ENCODE peak calls at places on chromosomes 11 and 22, in nine cellular contexts. One of them, this sample, is unnamed.

GRCh38 chr22:46043816-46044717 is 67.1 kb upstream of the WNT7B start:
- DNase-seq in MG63: peak
- DNase-seq in stimulated activated CD8-positive, alpha-beta memory T cell treated with anti-CD3 and anti-CD28 coated beads, Interleukin-15, amount 100 ng/mL, for 4 hours: no peak
- DNase-seq in OCI-M1: no peak
- DNase-seq in kidney: peak
- DNase-seq in DMS 273 treated with DMSO at 0.1 percent for 48 hours: no peak
- DNase-seq in fibroblast of pulmonary artery: no peak
- DNase-seq in endothelial cell of umbilical vein: peak
- DNase-seq in AG09309: no peak
- DNase-seq in this sample: peak

GRCh38 chr22:36286096-36286957 is 33.4 kb downstream of the APOL1 start:
- DNase-seq in kidney: peak
- DNase-seq in fibroblast of pulmonary artery: peak
- DNase-seq in endothelial cell of umbilical vein: peak
- DNase-seq in AG09309: peak
- DNase-seq in DMS 273 treated with DMSO at 0.1 percent for 48 hours: no peak
- DNase-seq in OCI-M1: peak
- DNase-seq in stimulated activated CD8-positive, alpha-beta memory T cell treated with anti-CD3 and anti-CD28 coated beads, Interleukin-15, amount 100 ng/mL, for 4 hours: no peak
- DNase-seq in MG63: peak
- DNase-seq in this sample: peak

GRCh38 chr11:114031599-114032320 is 27.8 kb upstream of the ZBTB16 start:
- DNase-seq in OCI-M1: no peak
- DNase-seq in DMS 273 treated with DMSO at 0.1 percent for 48 hours: no peak
- DNase-seq in endothelial cell of umbilical vein: no peak
- DNase-seq in fibroblast of pulmonary artery: no peak
- DNase-seq in MG63: no peak
- DNase-seq in kidney: no peak
- DNase-seq in AG09309: no peak
- DNase-seq in stimulated activated CD8-positive, alpha-beta memory T cell treated with anti-CD3 and anti-CD28 coated beads, Interleukin-15, amount 100 ng/mL, for 4 hours: no peak
- DNase-seq in this sample: no peak

GRCh38 chr11:10288316-10288715 is 5.7 kb downstream of the SBF2 start:
- DNase-seq in stimulated activated CD8-positive, alpha-beta memory T cell treated with anti-CD3 and anti-CD28 coated beads, Interleukin-15, amount 100 ng/mL, for 4 hours: no peak
- DNase-seq in DMS 273 treated with DMSO at 0.1 percent for 48 hours: no peak
- DNase-seq in kidney: no peak
- DNase-seq in endothelial cell of umbilical vein: no peak
- DNase-seq in OCI-M1: no peak
- DNase-seq in fibroblast of pulmonary artery: no peak
- DNase-seq in MG63: no peak
- DNase-seq in AG09309: no peak
- DNase-seq in this sample: no peak

GRCh38 chr11:5226732-5227327 is at the start of gene HBB:
- DNase-seq in kidney: no peak
- DNase-seq in MG63: no peak
- DNase-seq in AG09309: no peak
- DNase-seq in fibroblast of pulmonary artery: no peak
- DNase-seq in endothelial cell of umbilical vein: no peak
- DNase-seq in OCI-M1: no peak
- DNase-seq in DMS 273 treated with DMSO at 0.1 percent for 48 hours: peak
- DNase-seq in stimulated activated CD8-positive, alpha-beta memory T cell treated with anti-CD3 and anti-CD28 coated beads, Interleukin-15, amount 100 ng/mL, for 4 hours: no peak
- DNase-seq in this sample: no peak

GRCh38 chr11:35330924-35331323 is 88.4 kb downstream of the SLC1A2 start:
- DNase-seq in MG63: no peak
- DNase-seq in DMS 273 treated with DMSO at 0.1 percent for 48 hours: no peak
- DNase-seq in endothelial cell of umbilical vein: no peak
- DNase-seq in fibroblast of pulmonary artery: no peak
- DNase-seq in kidney: no peak
- DNase-seq in AG09309: no peak
- DNase-seq in OCI-M1: no peak
- DNase-seq in stimulated activated CD8-positive, alpha-beta memory T cell treated with anti-CD3 and anti-CD28 coated beads, Interleukin-15, amount 100 ng/mL, for 4 hours: no peak
- DNase-seq in this sample: no peak

GRCh38 chr11:107840120-107840479 is 18.5 kb downstream of the SLC35F2 start:
- DNase-seq in AG09309: no peak
- DNase-seq in MG63: peak
- DNase-seq in fibroblast of pulmonary artery: no peak
- DNase-seq in endothelial cell of umbilical vein: no peak
- DNase-seq in kidney: no peak
- DNase-seq in DMS 273 treated with DMSO at 0.1 percent for 48 hours: no peak
- DNase-seq in stimulated activated CD8-positive, alpha-beta memory T cell treated with anti-CD3 and anti-CD28 coated beads, Interleukin-15, amount 100 ng/mL, for 4 hours: no peak
- DNase-seq in OCI-M1: no peak
- DNase-seq in this sample: no peak

GRCh38 chr22:42857845-42858481 is 890 bp upstream of the ARFGAP3 start:
- DNase-seq in OCI-M1: no peak
- DNase-seq in kidney: no peak
- DNase-seq in endothelial cell of umbilical vein: no peak
- DNase-seq in MG63: no peak
- DNase-seq in stimulated activated CD8-positive, alpha-beta memory T cell treated with anti-CD3 and anti-CD28 coated beads, Interleukin-15, amount 100 ng/mL, for 4 hours: no peak
- DNase-seq in DMS 273 treated with DMSO at 0.1 percent for 48 hours: peak
- DNase-seq in fibroblast of pulmonary artery: no peak
- DNase-seq in AG09309: no peak
- DNase-seq in this sample: peak

GRCh38 chr11:131246589-131247164 is 123.7 kb upstream of the NTM start:
- DNase-seq in AG09309: no peak
- DNase-seq in stimulated activated CD8-positive, alpha-beta memory T cell treated with anti-CD3 and anti-CD28 coated beads, Interleukin-15, amount 100 ng/mL, for 4 hours: no peak
- DNase-seq in kidney: no peak
- DNase-seq in OCI-M1: peak
- DNase-seq in endothelial cell of umbilical vein: no peak
- DNase-seq in fibroblast of pulmonary artery: no peak
- DNase-seq in MG63: peak
- DNase-seq in DMS 273 treated with DMSO at 0.1 percent for 48 hours: no peak
- DNase-seq in this sample: no peak

GRCh38 chr22:24393012-24393559 is 34.3 kb upstream of the ADORA2A start:
- DNase-seq in stimulated activated CD8-positive, alpha-beta memory T cell treated with anti-CD3 and anti-CD28 coated beads, Interleukin-15, amount 100 ng/mL, for 4 hours: no peak
- DNase-seq in OCI-M1: no peak
- DNase-seq in fibroblast of pulmonary artery: no peak
- DNase-seq in endothelial cell of umbilical vein: no peak
- DNase-seq in MG63: no peak
- DNase-seq in AG09309: no peak
- DNase-seq in kidney: no peak
- DNase-seq in DMS 273 treated with DMSO at 0.1 percent for 48 hours: no peak
- DNase-seq in this sample: no peak

GRCh38 chr11:96303067-96303466 is 39.9 kb downstream of the MAML2 start:
- DNase-seq in fibroblast of pulmonary artery: peak
- DNase-seq in endothelial cell of umbilical vein: peak
- DNase-seq in OCI-M1: peak
- DNase-seq in MG63: no peak
- DNase-seq in AG09309: no peak
- DNase-seq in kidney: no peak
- DNase-seq in DMS 273 treated with DMSO at 0.1 percent for 48 hours: no peak
- DNase-seq in stimulated activated CD8-positive, alpha-beta memory T cell treated with anti-CD3 and anti-CD28 coated beads, Interleukin-15, amount 100 ng/mL, for 4 hours: no peak
- DNase-seq in this sample: no peak

GRCh38 chr11:65595921-65596281 is 301 bp upstream of the KCNK7 start:
- DNase-seq in DMS 273 treated with DMSO at 0.1 percent for 48 hours: no peak
- DNase-seq in AG09309: no peak
- DNase-seq in fibroblast of pulmonary artery: no peak
- DNase-seq in kidney: no peak
- DNase-seq in stimulated activated CD8-positive, alpha-beta memory T cell treated with anti-CD3 and anti-CD28 coated beads, Interleukin-15, amount 100 ng/mL, for 4 hours: no peak
- DNase-seq in MG63: no peak
- DNase-seq in endothelial cell of umbilical vein: no peak
- DNase-seq in OCI-M1: no peak
- DNase-seq in this sample: no peak

GRCh38 chr11:58618215-58618614 is 4.2 kb upstream of the CNTF start:
- DNase-seq in fibroblast of pulmonary artery: no peak
- DNase-seq in DMS 273 treated with DMSO at 0.1 percent for 48 hours: no peak
- DNase-seq in stimulated activated CD8-positive, alpha-beta memory T cell treated with anti-CD3 and anti-CD28 coated beads, Interleukin-15, amount 100 ng/mL, for 4 hours: no peak
- DNase-seq in AG09309: no peak
- DNase-seq in OCI-M1: no peak
- DNase-seq in kidney: no peak
- DNase-seq in endothelial cell of umbilical vein: no peak
- DNase-seq in MG63: no peak
- DNase-seq in this sample: no peak

GRCh38 chr11:33742249-33742851 is 6.1 kb upstream of the CD59 start:
- DNase-seq in endothelial cell of umbilical vein: peak
- DNase-seq in DMS 273 treated with DMSO at 0.1 percent for 48 hours: no peak
- DNase-seq in stimulated activated CD8-positive, alpha-beta memory T cell treated with anti-CD3 and anti-CD28 coated beads, Interleukin-15, amount 100 ng/mL, for 4 hours: no peak
- DNase-seq in MG63: no peak
- DNase-seq in fibroblast of pulmonary artery: peak
- DNase-seq in kidney: no peak
- DNase-seq in OCI-M1: peak
- DNase-seq in AG09309: no peak
- DNase-seq in this sample: no peak

GRCh38 chr11:2120359-2121100 is 18.7 kb downstream of the IGF2 start:
- DNase-seq in AG09309: no peak
- DNase-seq in stimulated activated CD8-positive, alpha-beta memory T cell treated with anti-CD3 and anti-CD28 coated beads, Interleukin-15, amount 100 ng/mL, for 4 hours: no peak
- DNase-seq in endothelial cell of umbilical vein: no peak
- DNase-seq in MG63: no peak
- DNase-seq in fibroblast of pulmonary artery: no peak
- DNase-seq in OCI-M1: no peak
- DNase-seq in kidney: no peak
- DNase-seq in DMS 273 treated with DMSO at 0.1 percent for 48 hours: no peak
- DNase-seq in this sample: peak

GRCh38 chr11:11979487-11980117 is 28.8 kb downstream of the DKK3 start:
- DNase-seq in AG09309: no peak
- DNase-seq in fibroblast of pulmonary artery: peak
- DNase-seq in DMS 273 treated with DMSO at 0.1 percent for 48 hours: no peak
- DNase-seq in stimulated activated CD8-positive, alpha-beta memory T cell treated with anti-CD3 and anti-CD28 coated beads, Interleukin-15, amount 100 ng/mL, for 4 hours: no peak
- DNase-seq in MG63: no peak
- DNase-seq in OCI-M1: no peak
- DNase-seq in endothelial cell of umbilical vein: no peak
- DNase-seq in kidney: no peak
- DNase-seq in this sample: no peak

GRCh38 chr11:117887431-117888139 is 11.1 kb upstream of the FXYD6 start:
- DNase-seq in stimulated activated CD8-positive, alpha-beta memory T cell treated with anti-CD3 and anti-CD28 coated beads, Interleukin-15, amount 100 ng/mL, for 4 hours: no peak
- DNase-seq in endothelial cell of umbilical vein: no peak
- DNase-seq in fibroblast of pulmonary artery: no peak
- DNase-seq in MG63: no peak
- DNase-seq in DMS 273 treated with DMSO at 0.1 percent for 48 hours: no peak
- DNase-seq in kidney: no peak
- DNase-seq in OCI-M1: no peak
- DNase-seq in AG09309: no peak
- DNase-seq in this sample: no peak

GRCh38 chr11:84430661-84431060 is 1144.5 kb upstream of the CCDC90B start:
- DNase-seq in DMS 273 treated with DMSO at 0.1 percent for 48 hours: no peak
- DNase-seq in fibroblast of pulmonary artery: no peak
- DNase-seq in stimulated activated CD8-positive, alpha-beta memory T cell treated with anti-CD3 and anti-CD28 coated beads, Interleukin-15, amount 100 ng/mL, for 4 hours: no peak
- DNase-seq in kidney: no peak
- DNase-seq in AG09309: no peak
- DNase-seq in MG63: no peak
- DNase-seq in OCI-M1: no peak
- DNase-seq in endothelial cell of umbilical vein: no peak
- DNase-seq in this sample: no peak

GRCh38 chr22:38724926-38725571 is 19.3 kb downstream of the GTPBP1 start:
- DNase-seq in OCI-M1: peak
- DNase-seq in DMS 273 treated with DMSO at 0.1 percent for 48 hours: no peak
- DNase-seq in kidney: no peak
- DNase-seq in AG09309: no peak
- DNase-seq in fibroblast of pulmonary artery: peak
- DNase-seq in stimulated activated CD8-positive, alpha-beta memory T cell treated with anti-CD3 and anti-CD28 coated beads, Interleukin-15, amount 100 ng/mL, for 4 hours: no peak
- DNase-seq in MG63: peak
- DNase-seq in endothelial cell of umbilical vein: peak
- DNase-seq in this sample: peak

GRCh38 chr22:28464179-28464578 is 215.5 kb downstream of the TTC28 start:
- DNase-seq in MG63: no peak
- DNase-seq in AG09309: no peak
- DNase-seq in kidney: no peak
- DNase-seq in DMS 273 treated with DMSO at 0.1 percent for 48 hours: no peak
- DNase-seq in OCI-M1: no peak
- DNase-seq in stimulated activated CD8-positive, alpha-beta memory T cell treated with anti-CD3 and anti-CD28 coated beads, Interleukin-15, amount 100 ng/mL, for 4 hours: no peak
- DNase-seq in fibroblast of pulmonary artery: no peak
- DNase-seq in endothelial cell of umbilical vein: peak
- DNase-seq in this sample: no peak

GRCh38 chr11:221539-221938 is 14.0 kb downstream of the RIC8A start:
- DNase-seq in kidney: no peak
- DNase-seq in stimulated activated CD8-positive, alpha-beta memory T cell treated with anti-CD3 and anti-CD28 coated beads, Interleukin-15, amount 100 ng/mL, for 4 hours: no peak
- DNase-seq in fibroblast of pulmonary artery: no peak
- DNase-seq in endothelial cell of umbilical vein: no peak
- DNase-seq in DMS 273 treated with DMSO at 0.1 percent for 48 hours: no peak
- DNase-seq in AG09309: no peak
- DNase-seq in MG63: no peak
- DNase-seq in OCI-M1: no peak
- DNase-seq in this sample: no peak

GRCh38 chr11:79931692-79932091 is 490.9 kb upstream of the TENM4 start:
- DNase-seq in AG09309: no peak
- DNase-seq in MG63: no peak
- DNase-seq in stimulated activated CD8-positive, alpha-beta memory T cell treated with anti-CD3 and anti-CD28 coated beads, Interleukin-15, amount 100 ng/mL, for 4 hours: no peak
- DNase-seq in DMS 273 treated with DMSO at 0.1 percent for 48 hours: no peak
- DNase-seq in endothelial cell of umbilical vein: no peak
- DNase-seq in fibroblast of pulmonary artery: no peak
- DNase-seq in kidney: no peak
- DNase-seq in OCI-M1: no peak
- DNase-seq in this sample: no peak

GRCh38 chr11:43693731-43694130 is 13.2 kb downstream of the HSD17B12 start:
- DNase-seq in MG63: no peak
- DNase-seq in endothelial cell of umbilical vein: no peak
- DNase-seq in OCI-M1: peak
- DNase-seq in stimulated activated CD8-positive, alpha-beta memory T cell treated with anti-CD3 and anti-CD28 coated beads, Interleukin-15, amount 100 ng/mL, for 4 hours: no peak
- DNase-seq in DMS 273 treated with DMSO at 0.1 percent for 48 hours: no peak
- DNase-seq in kidney: no peak
- DNase-seq in fibroblast of pulmonary artery: no peak
- DNase-seq in AG09309: no peak
- DNase-seq in this sample: no peak

GRCh38 chr11:11533751-11534150 is 88.1 kb downstream of the GALNT18 start:
- DNase-seq in kidney: no peak
- DNase-seq in MG63: no peak
- DNase-seq in AG09309: no peak
- DNase-seq in endothelial cell of umbilical vein: no peak
- DNase-seq in fibroblast of pulmonary artery: no peak
- DNase-seq in DMS 273 treated with DMSO at 0.1 percent for 48 hours: no peak
- DNase-seq in stimulated activated CD8-positive, alpha-beta memory T cell treated with anti-CD3 and anti-CD28 coated beads, Interleukin-15, amount 100 ng/mL, for 4 hours: no peak
- DNase-seq in OCI-M1: no peak
- DNase-seq in this sample: no peak

GRCh38 chr22:38572065-38572464 is 2.1 kb upstream of the DMC1 start:
- DNase-seq in fibroblast of pulmonary artery: peak
- DNase-seq in OCI-M1: peak
- DNase-seq in DMS 273 treated with DMSO at 0.1 percent for 48 hours: no peak
- DNase-seq in endothelial cell of umbilical vein: peak
- DNase-seq in kidney: no peak
- DNase-seq in stimulated activated CD8-positive, alpha-beta memory T cell treated with anti-CD3 and anti-CD28 coated beads, Interleukin-15, amount 100 ng/mL, for 4 hours: no peak
- DNase-seq in MG63: no peak
- DNase-seq in AG09309: no peak
- DNase-seq in this sample: no peak

GRCh38 chr11:112564228-112564955 is 303.7 kb upstream of the PLET1 start:
- DNase-seq in endothelial cell of umbilical vein: no peak
- DNase-seq in AG09309: no peak
- DNase-seq in OCI-M1: no peak
- DNase-seq in kidney: no peak
- DNase-seq in MG63: peak
- DNase-seq in stimulated activated CD8-positive, alpha-beta memory T cell treated with anti-CD3 and anti-CD28 coated beads, Interleukin-15, amount 100 ng/mL, for 4 hours: no peak
- DNase-seq in DMS 273 treated with DMSO at 0.1 percent for 48 hours: no peak
- DNase-seq in fibroblast of pulmonary artery: peak
- DNase-seq in this sample: no peak

GRCh38 chr11:2884424-2884815 is 1.2 kb downstream of the CDKN1C start:
- DNase-seq in endothelial cell of umbilical vein: peak
- DNase-seq in MG63: peak
- DNase-seq in fibroblast of pulmonary artery: peak
- DNase-seq in kidney: peak
- DNase-seq in DMS 273 treated with DMSO at 0.1 percent for 48 hours: no peak
- DNase-seq in stimulated activated CD8-positive, alpha-beta memory T cell treated with anti-CD3 and anti-CD28 coated beads, Interleukin-15, amount 100 ng/mL, for 4 hours: no peak
- DNase-seq in OCI-M1: no peak
- DNase-seq in AG09309: no peak
- DNase-seq in this sample: peak

GRCh38 chr22:37639070-37639760 is at the start of gene SH3BP1:
- DNase-seq in kidney: peak
- DNase-seq in fibroblast of pulmonary artery: no peak
- DNase-seq in AG09309: no peak
- DNase-seq in MG63: no peak
- DNase-seq in stimulated activated CD8-positive, alpha-beta memory T cell treated with anti-CD3 and anti-CD28 coated beads, Interleukin-15, amount 100 ng/mL, for 4 hours: no peak
- DNase-seq in OCI-M1: peak
- DNase-seq in DMS 273 treated with DMSO at 0.1 percent for 48 hours: no peak
- DNase-seq in endothelial cell of umbilical vein: no peak
- DNase-seq in this sample: peak

GRCh38 chr11:122045181-122045586 is 70.8 kb downstream of the BLID start:
- DNase-seq in stimulated activated CD8-positive, alpha-beta memory T cell treated with anti-CD3 and anti-CD28 coated beads, Interleukin-15, amount 100 ng/mL, for 4 hours: no peak
- DNase-seq in DMS 273 treated with DMSO at 0.1 percent for 48 hours: no peak
- DNase-seq in fibroblast of pulmonary artery: peak
- DNase-seq in OCI-M1: no peak
- DNase-seq in endothelial cell of umbilical vein: peak
- DNase-seq in AG09309: peak
- DNase-seq in kidney: no peak
- DNase-seq in MG63: peak
- DNase-seq in this sample: no peak

GRCh38 chr11:130403301-130403804 is 25.1 kb downstream of the ADAMTS8 start:
- DNase-seq in MG63: peak
- DNase-seq in fibroblast of pulmonary artery: peak
- DNase-seq in endothelial cell of umbilical vein: no peak
- DNase-seq in AG09309: peak
- DNase-seq in OCI-M1: no peak
- DNase-seq in stimulated activated CD8-positive, alpha-beta memory T cell treated with anti-CD3 and anti-CD28 coated beads, Interleukin-15, amount 100 ng/mL, for 4 hours: no peak
- DNase-seq in DMS 273 treated with DMSO at 0.1 percent for 48 hours: no peak
- DNase-seq in kidney: no peak
- DNase-seq in this sample: no peak

GRCh38 chr11:3616721-3617460 is 24.9 kb downstream of the ART5 start:
- DNase-seq in AG09309: no peak
- DNase-seq in MG63: no peak
- DNase-seq in fibroblast of pulmonary artery: peak
- DNase-seq in stimulated activated CD8-positive, alpha-beta memory T cell treated with anti-CD3 and anti-CD28 coated beads, Interleukin-15, amount 100 ng/mL, for 4 hours: no peak
- DNase-seq in OCI-M1: no peak
- DNase-seq in endothelial cell of umbilical vein: no peak
- DNase-seq in kidney: no peak
- DNase-seq in DMS 273 treated with DMSO at 0.1 percent for 48 hours: no peak
- DNase-seq in this sample: peak